ENCODE peak calls at places on chromosomes 11 and 22, in seven cellular contexts. L, W, J, I, F, O and B are unnamed samples.
A peak's percentile ranks its signal among the peaks of the same experiment; 100 is the strongest.

GRCh38 chr11:112025682-112026081 is 474 bp downstream of the DLAT start:
- DNase-seq in L (peak; percentile 17), W (no peak), J (no peak), I (peak; percentile 53), F (no peak), O (no peak), B (no peak)

GRCh38 chr22:19730662-19731360 is 7.5 kb downstream of the GP1BB start:
- DNase-seq in L (peak; percentile 83), W (peak; percentile 87), J (peak; percentile 72), I (peak; percentile 87), F (peak; percentile 89), O (peak; percentile 87), B (peak; percentile 78)

GRCh38 chr11:118980191-118980881 is 8.8 kb downstream of the FOXR1 start:
- DNase-seq in L (no peak), W (no peak), J (no peak), I (peak; percentile 36), F (peak; percentile 21), O (peak; percentile 73), B (no peak)

GRCh38 chr11:75839851-75840250 is 24.8 kb downstream of the UVRAG start:
- DNase-seq in L (no peak), W (no peak), J (no peak), I (peak; percentile 44), F (no peak), O (no peak), B (no peak)

GRCh38 chr11:638616-639323 is 1.7 kb downstream of the DRD4 start:
- DNase-seq in L (no peak), W (no peak), J (no peak), I (peak; percentile 39), F (peak; percentile 38), O (no peak), B (no peak)

GRCh38 chr11:134332189-134332631 is 422 bp downstream of the GLB1L2 start:
- DNase-seq in L (no peak), W (no peak), J (no peak), I (no peak), F (peak; percentile 54), O (no peak), B (no peak)

GRCh38 chr11:111089759-111090158 is 155.8 kb upstream of the POU2AF2 start:
- DNase-seq in L (no peak), W (no peak), J (no peak), I (no peak), F (no peak), O (no peak), B (no peak)

GRCh38 chr22:26589845-26590524 is at the start of gene TPST2:
- DNase-seq in L (peak; percentile 83), W (peak; percentile 83), J (peak; percentile 73), I (peak; percentile 91), F (peak; percentile 93), O (peak; percentile 87), B (peak; percentile 67)

GRCh38 chr11:27735281-27735680 is 35.0 kb upstream of the BDNF start:
- DNase-seq in L (no peak), W (no peak), J (no peak), I (no peak), F (no peak), O (no peak), B (no peak)

GRCh38 chr11:61349189-61349751 is 12.4 kb downstream of the CYB561A3 start:
- DNase-seq in L (no peak), W (no peak), J (no peak), I (no peak), F (no peak), O (no peak), B (peak; percentile 54)

GRCh38 chr11:2260491-2261364 is 9.7 kb downstream of the ASCL2 start:
- DNase-seq in L (no peak), W (peak; percentile 37), J (no peak), I (no peak), F (no peak), O (peak; percentile 54), B (no peak)

GRCh38 chr11:19711911-19712280 is 741 bp upstream of the NAV2 start:
- DNase-seq in L (no peak), W (peak; percentile 58), J (peak; percentile 36), I (peak; percentile 62), F (no peak), O (no peak), B (no peak)

GRCh38 chr11:130611791-130612251 is 163.4 kb downstream of the ADAMTS15 start:
- DNase-seq in L (no peak), W (no peak), J (no peak), I (peak; percentile 93), F (no peak), O (no peak), B (peak; percentile 42)

GRCh38 chr11:94762208-94762607 is 5.9 kb upstream of the AMOTL1 start:
- DNase-seq in L (peak; percentile 1), W (no peak), J (peak; percentile 16), I (peak; percentile 52), F (no peak), O (no peak), B (no peak)

GRCh38 chr22:50087646-50088045 is 2.2 kb upstream of the MOV10L1 start:
- DNase-seq in L (no peak), W (no peak), J (no peak), I (no peak), F (no peak), O (no peak), B (no peak)

GRCh38 chr11:120298461-120298860 is 26.6 kb upstream of the TLCD5 start:
- DNase-seq in L (no peak), W (no peak), J (no peak), I (no peak), F (no peak), O (no peak), B (no peak)
- H3K36me3 ChIP-seq in L (no peaks in the 10 kb centered on the region), W (no peaks in the 10 kb centered on the region), J (no peaks in the 10 kb centered on the region), I (no peaks in the 10 kb centered on the region), F (no peaks in the 10 kb centered on the region), O (no peaks in the 10 kb centered on the region), B (no peaks in the 10 kb centered on the region)

DNA sequence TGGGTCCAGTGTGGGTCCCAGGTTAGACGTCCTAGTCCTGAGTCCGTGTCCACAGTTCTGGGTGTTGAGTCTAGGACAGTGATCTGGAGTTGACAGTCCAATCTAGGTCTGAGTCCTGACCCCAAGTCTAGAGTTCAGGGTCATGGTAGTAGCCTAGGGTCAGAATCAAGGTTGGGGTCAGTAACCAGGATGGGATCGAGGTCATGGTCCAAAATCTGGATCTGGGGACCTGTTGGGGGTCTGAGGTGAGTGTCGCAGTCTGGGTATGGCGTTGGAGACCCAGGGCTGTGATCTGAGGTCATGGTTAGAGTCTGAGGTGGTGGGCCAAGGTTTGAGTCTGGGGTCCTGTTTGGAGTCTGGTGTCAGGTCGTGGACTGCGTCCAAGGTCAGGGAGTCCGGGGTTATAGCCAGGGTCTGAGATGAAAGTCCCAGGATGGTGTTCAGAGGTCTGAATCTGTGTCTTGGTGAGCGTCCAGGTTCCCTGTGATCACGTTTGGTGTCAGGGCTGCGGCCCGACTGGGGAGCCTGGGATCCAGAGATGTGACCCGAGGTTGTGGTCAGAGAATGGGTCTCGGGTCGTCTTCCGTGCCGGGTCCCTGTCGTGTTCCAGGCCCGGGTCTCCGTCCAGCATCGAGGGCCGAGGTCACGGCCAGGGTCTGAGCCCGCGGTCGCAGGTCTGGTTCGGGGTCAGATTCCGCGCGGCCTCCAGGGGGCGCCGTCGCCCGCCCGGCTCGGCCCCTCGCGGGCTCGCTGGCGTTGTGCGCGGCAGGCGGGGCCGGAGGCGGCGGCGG is 445 bp upstream of the GRK2 start:
- DNase-seq in L (peak; percentile 82), W (peak; percentile 88), J (peak; percentile 71), I (peak; percentile 85), F (peak; percentile 89), O (peak; percentile 86), B (peak; percentile 70)
- H3K4me3 ChIP-seq in L (peak overlapping the region; percentile 50), W (peak overlapping the region; percentile 29), J (peak overlapping the region; percentile 41), I (peak overlapping the region; percentile 69), F (no peak overlapping the region), O (peak overlapping the region; percentile 41), B (peak overlapping the region; percentile 31)

GRCh38 chr11:120442031-120442430 is 69.5 kb upstream of the GRIK4 start:
- DNase-seq in L (no peak), W (no peak), J (no peak), I (no peak), F (no peak), O (no peak), B (no peak)
- H3K36me3 ChIP-seq in L (peaks cover 4% of the 10 kb centered on the region), W (peaks cover 96% of the 10 kb centered on the region), J (peaks cover 28% of the 10 kb centered on the region), I (peaks cover 80% of the 10 kb centered on the region), F (no peaks in the 10 kb centered on the region), O (peaks cover 59% of the 10 kb centered on the region), B (peaks cover 58% of the 10 kb centered on the region)

DNA sequence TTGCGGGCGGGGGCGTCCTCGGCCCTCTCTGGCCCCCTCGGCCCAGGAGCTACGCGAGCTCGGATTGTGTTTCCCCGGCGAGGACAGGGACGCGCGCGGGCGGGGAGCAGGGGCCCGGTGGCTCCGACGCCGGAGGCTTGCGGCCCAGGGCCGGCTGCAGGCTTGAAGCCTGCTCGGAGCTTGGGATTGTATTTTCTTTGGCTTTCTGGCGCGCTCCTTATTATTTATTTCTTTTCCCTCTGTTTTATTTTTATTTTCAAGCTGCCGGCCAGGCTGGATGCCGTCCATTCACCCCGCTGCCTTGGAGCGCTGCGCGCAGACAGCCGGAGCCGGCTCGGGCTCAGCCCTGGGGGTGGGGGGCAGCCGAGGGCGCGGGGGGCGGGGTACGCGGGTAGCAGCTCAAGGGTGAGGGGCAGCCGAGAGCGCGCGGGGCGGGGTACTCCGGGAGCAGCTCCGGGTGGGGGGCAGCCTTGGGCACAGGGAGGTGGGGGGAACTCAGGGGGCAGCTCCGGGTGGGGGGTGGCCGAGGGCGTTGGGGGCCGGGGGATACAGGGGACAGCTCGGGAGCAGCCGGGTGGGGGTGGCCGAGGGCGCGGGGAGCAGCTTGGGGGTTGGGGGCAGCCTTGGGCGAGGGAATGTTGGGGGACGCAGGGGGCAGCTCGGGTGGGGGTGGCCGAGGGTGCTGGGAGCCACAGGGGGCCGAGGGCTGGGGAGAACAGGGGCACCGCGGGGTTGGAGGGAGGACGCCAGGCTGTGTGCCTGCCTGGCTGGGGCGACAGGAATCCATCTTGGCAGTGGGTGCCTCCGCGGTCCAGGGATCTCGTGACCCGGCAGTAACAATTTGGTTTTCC is 42.7 kb downstream of the KCNJ1 start:
- DNase-seq in L (no peak), W (no peak), J (no peak), I (peak; percentile 39), F (no peak), O (no peak), B (no peak)
- H3K4me3 ChIP-seq in L (no peak overlapping the region), W (peak overlapping the region; percentile 11), J (no peak overlapping the region), I (peak overlapping the region; percentile 67), F (no peak overlapping the region), O (peak overlapping the region; percentile 50), B (no peak overlapping the region)

GRCh38 chr11:108324587-108324986 is 101.7 kb downstream of the ATM start:
- DNase-seq in L (no peak), W (no peak), J (no peak), I (peak; percentile 57), F (no peak), O (no peak), B (peak; percentile 14)

GRCh38 chr11:108322666-108323065 is 99.8 kb downstream of the ATM start:
- DNase-seq in L (no peak), W (no peak), J (no peak), I (no peak), F (no peak), O (no peak), B (no peak)

GRCh38 chr11:108316061-108316460 is 93.2 kb downstream of the ATM start:
- DNase-seq in L (no peak), W (no peak), J (no peak), I (no peak), F (no peak), O (no peak), B (no peak)

GRCh38 chr11:108319541-108320145 is 96.8 kb downstream of the ATM start:
- DNase-seq in L (no peak), W (no peak), J (no peak), I (peak; percentile 43), F (no peak), O (no peak), B (peak; percentile 5)
- H3K36me3 ChIP-seq in L (peaks cover 88% of the 10 kb centered on the region), W (peaks cover 95% of the 10 kb centered on the region), J (peaks cover 85% of the 10 kb centered on the region), I (peaks cover 10% of the 10 kb centered on the region), F (no peaks in the 10 kb centered on the region), O (peaks cover 37% of the 10 kb centered on the region), B (peaks cover 32% of the 10 kb centered on the region)

GRCh38 chr11:72069787-72070251 is 10.5 kb downstream of the NUMA1 start:
- DNase-seq in L (no peak), W (peak; percentile 89), J (no peak), I (peak; percentile 97), F (peak; percentile 81), O (peak; percentile 92), B (peak; percentile 98)
- H3K4me3 ChIP-seq in L (no peak overlapping the region), W (peak overlapping the region; percentile 22), J (no peak overlapping the region), I (peak overlapping the region; percentile 45), F (no peak overlapping the region), O (no peak overlapping the region), B (peak overlapping the region; percentile 29)